ENCODE peak calls at places on chromosomes 6 and 20, in six cellular contexts. B is SK-N-SH, I is retinal pigment epithelial cell, H is A549, Y is fibroblast of lung, W is left ventricle myocardium inferior. Z is an unnamed sample.

GRCh38 chr20:59063358-59064213 is 21.0 kb upstream of the PRELID3B start:
- DNase-seq in B (peak; percentile 45), I (peak; percentile 71), H (peak; percentile 42), Y (peak; percentile 92), W (peak; percentile 20), Z (no peak)

GRCh38 chr20:40218971-40219370 is 470.1 kb downstream of the MAFB start:
- DNase-seq in B (no peak), I (no peak), H (no peak), Y (no peak), W (no peak), Z (no peak)

GRCh38 chr20:23492292-23492691 is 1.4 kb downstream of the CST8 start:
- DNase-seq in B (no peak), I (no peak), H (no peak), Y (no peak), W (no peak), Z (no peak)

GRCh38 chr6:134740473-134741192 is 209.3 kb downstream of the ALDH8A1 start:
- DNase-seq in B (peak; percentile 20), I (no peak), H (peak; percentile 61), Y (peak; percentile 81), W (no peak), Z (no peak)

GRCh38 chr6:152309006-152309405 is 328.2 kb downstream of the SYNE1 start:
- DNase-seq in B (no peak), I (no peak), H (no peak), Y (peak; percentile 16), W (no peak), Z (no peak)

GRCh38 chr6:122947355-122947754 is 48.7 kb upstream of the CLVS2 start:
- DNase-seq in B (peak; percentile 36), I (peak; percentile 1), H (peak; percentile 1), Y (no peak), W (no peak), Z (peak; percentile 18)

GRCh38 chr20:57881466-57882405 is 171.9 kb upstream of the PMEPA1 start:
- DNase-seq in B (peak; percentile 80), I (no peak), H (no peak), Y (no peak), W (no peak), Z (no peak)

GRCh38 chr6:139256087-139256486 is 35.7 kb downstream of the TXLNB start:
- DNase-seq in B (no peak), I (no peak), H (no peak), Y (peak; percentile 92), W (no peak), Z (no peak)

GRCh38 chr20:12133553-12133952 is 215.9 kb downstream of the BTBD3 start:
- DNase-seq in B (no peak), I (no peak), H (no peak), Y (no peak), W (no peak), Z (no peak)

GRCh38 chr6:159691963-159692287 is 1.1 kb downstream of the SOD2 start:
- DNase-seq in B (no peak), I (no peak), H (no peak), Y (no peak), W (no peak), Z (no peak)

GRCh38 chr6:26020983-26021349 is 58.4 kb downstream of the TRIM38 start:
- DNase-seq in B (no peak), I (no peak), H (peak; percentile 75), Y (peak; percentile 75), W (peak; percentile 56), Z (peak; percentile 51)

GRCh38 chr20:45836841-45837240 is 3.2 kb downstream of the SNX21 start:
- DNase-seq in B (peak; percentile 75), I (no peak), H (no peak), Y (peak; percentile 42), W (no peak), Z (no peak)

GRCh38 chr6:168916576-168917207 is 337.0 kb downstream of the THBS2 start:
- DNase-seq in B (no peak), I (no peak), H (no peak), Y (peak; percentile 47), W (peak; percentile 19), Z (no peak)

GRCh38 chr20:36162272-36162966 is 7.9 kb downstream of the EPB41L1 start:
- DNase-seq in B (peak; percentile 81), I (no peak), H (no peak), Y (peak; percentile 14), W (no peak), Z (no peak)

GRCh38 chr6:63887011-63887751 is 251.6 kb downstream of the PHF3 start:
- DNase-seq in B (no peak), I (no peak), H (no peak), Y (no peak), W (no peak), Z (no peak)

GRCh38 chr6:63883597-63883996 is 248.0 kb downstream of the PHF3 start:
- DNase-seq in B (no peak), I (no peak), H (no peak), Y (no peak), W (no peak), Z (no peak)

GRCh38 chr6:63881791-63882190 is 246.2 kb downstream of the PHF3 start:
- DNase-seq in B (no peak), I (no peak), H (no peak), Y (no peak), W (no peak), Z (no peak)

DNA sequence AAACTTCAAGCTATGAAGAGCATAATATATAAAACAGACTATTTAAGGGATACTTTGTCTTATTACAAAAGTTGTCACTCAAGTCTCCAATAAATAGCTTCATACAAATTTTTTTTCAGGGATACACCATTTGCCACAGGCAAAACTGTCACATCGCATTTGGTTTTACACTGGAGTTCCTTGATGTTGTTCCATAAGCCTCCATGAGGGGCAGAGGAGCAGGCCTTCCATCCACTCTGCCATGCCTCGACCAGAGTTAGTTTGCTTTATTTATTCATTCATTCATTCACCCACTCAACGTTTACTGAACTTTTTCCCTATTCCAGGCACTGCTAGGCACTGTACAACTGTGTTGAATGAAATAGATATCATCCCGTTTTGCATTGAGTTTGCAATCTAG is 246.6 kb downstream of the PHF3 start:
- DNase-seq in B (peak; percentile 16), I (no peak), H (no peak), Y (no peak), W (no peak), Z (no peak)
- TF ChIP-seq CTCF in B (peak; percentile 34), I (peak; percentile 35), H (no peak), Y (peak; percentile 9), W (no peak), Z (peak; percentile 35)

GRCh38 chr20:24837721-24838456 is 111.2 kb upstream of the CST7 start:
- DNase-seq in B (no peak), I (peak; percentile 48), H (no peak), Y (peak; percentile 72), W (no peak), Z (no peak)

GRCh38 chr20:24840121-24840713 is 108.9 kb upstream of the CST7 start:
- DNase-seq in B (no peak), I (no peak), H (no peak), Y (no peak), W (no peak), Z (no peak)

GRCh38 chr20:24836900-24837299 is 112.2 kb upstream of the CST7 start:
- DNase-seq in B (no peak), I (no peak), H (no peak), Y (no peak), W (no peak), Z (no peak)

GRCh38 chr20:24836041-24836533 is 113.0 kb upstream of the CST7 start:
- DNase-seq in B (no peak), I (no peak), H (no peak), Y (no peak), W (no peak), Z (no peak)

DNA sequence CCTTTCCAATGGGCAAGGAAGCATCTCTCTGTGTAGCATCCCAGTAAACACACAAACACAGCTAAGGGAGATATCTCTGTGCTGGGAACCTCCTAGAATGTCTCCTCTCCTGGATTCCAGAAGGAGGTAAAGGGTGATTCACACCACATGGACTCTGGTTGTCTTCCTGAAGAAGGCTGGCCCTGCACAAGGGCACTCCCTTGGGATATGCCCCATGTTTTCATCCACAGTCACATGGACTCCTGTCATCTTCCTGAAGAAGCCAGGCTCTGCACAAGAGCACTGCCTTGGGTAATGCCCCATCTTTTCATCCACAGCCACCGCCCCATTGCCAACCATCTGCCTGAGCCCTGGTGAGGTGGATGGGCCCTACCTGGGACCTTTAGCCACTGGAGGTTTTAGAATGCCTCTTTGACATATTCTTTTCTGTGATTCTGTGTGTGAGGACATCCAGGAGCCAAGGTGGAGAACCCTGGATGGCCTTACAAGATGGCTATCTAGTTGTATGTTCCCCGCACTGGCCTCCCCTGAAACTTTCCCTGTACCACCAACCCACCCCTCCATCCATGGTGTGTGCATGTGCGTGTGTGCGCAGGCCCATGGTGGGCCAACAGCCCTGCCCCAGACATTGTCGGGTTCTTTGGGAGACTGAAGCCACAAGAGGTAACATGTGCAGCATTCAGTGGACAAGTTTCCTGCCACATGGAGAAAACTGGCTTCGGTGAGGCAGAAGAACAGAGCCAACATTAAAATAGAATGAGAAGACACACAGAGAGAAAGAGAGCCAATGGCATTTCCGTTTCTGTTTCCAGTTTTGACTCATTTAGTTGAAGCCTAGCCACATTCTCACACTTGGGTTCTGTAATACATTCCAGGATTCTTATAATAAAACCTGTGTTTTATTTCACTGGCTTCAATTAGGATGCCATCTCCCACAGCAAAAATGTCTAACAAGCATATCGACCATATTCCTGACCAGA is 110.2 kb upstream of the CST7 start:
- DNase-seq in B (no peak), I (no peak), H (no peak), Y (peak; percentile 42), W (no peak), Z (no peak)
- TF ChIP-seq CTCF in B (no peak), I (no peak), H (no peak), Y (no peak), W (no peak), Z (no peak)

GRCh38 chr20:50602432-50603088 is 88.8 kb downstream of the RIPOR3 start:
- DNase-seq in B (no peak), I (no peak), H (no peak), Y (no peak), W (no peak), Z (no peak)

GRCh38 chr20:50597406-50597969 is 87.3 kb downstream of the PTPN1 start:
- DNase-seq in B (no peak), I (no peak), H (no peak), Y (no peak), W (no peak), Z (no peak)

GRCh38 chr20:50601511-50602431 is 89.6 kb downstream of the RIPOR3 start:
- DNase-seq in B (no peak), I (no peak), H (no peak), Y (no peak), W (no peak), Z (no peak)

GRCh38 chr20:50598074-50598473 is 87.9 kb downstream of the PTPN1 start:
- DNase-seq in B (no peak), I (no peak), H (no peak), Y (no peak), W (no peak), Z (no peak)

GRCh38 chr20:50600281-50600895 is 90.2 kb downstream of the PTPN1 start:
- DNase-seq in B (no peak), I (no peak), H (no peak), Y (no peak), W (no peak), Z (no peak)
- TF ChIP-seq CTCF in B (no peak), I (no peak), H (no peak), Y (no peak), W (no peak), Z (no peak)

DNA sequence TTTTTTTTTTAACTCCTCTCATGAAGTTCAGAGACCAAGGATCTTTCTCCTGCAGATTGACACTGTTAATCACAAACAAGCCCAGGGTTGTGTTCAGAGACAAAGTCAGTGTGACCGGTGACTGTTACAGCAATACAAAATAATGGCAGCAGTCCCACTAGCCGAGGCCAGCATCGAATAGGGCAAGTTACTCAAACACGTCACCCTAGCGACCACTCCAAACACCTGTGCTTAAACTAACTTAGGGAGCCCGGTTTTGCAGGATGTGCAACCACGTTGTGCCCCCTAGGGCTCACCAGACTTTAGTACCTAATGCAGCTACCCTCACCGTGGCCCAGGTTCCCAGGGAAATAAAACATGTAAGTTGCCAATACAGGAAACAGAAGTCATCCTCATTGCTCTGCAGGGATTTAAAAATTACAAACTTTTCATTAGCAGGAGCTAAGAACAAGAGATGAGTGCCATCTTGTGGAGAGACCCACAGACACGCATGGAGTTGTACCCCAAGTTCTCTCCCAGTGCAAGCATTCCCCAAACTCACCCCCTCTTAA is 38.1 kb downstream of the FAM50B start:
- DNase-seq in B (no peak), I (no peak), H (peak; percentile 23), Y (peak; percentile 36), W (no peak), Z (no peak)
- TF ChIP-seq CTCF in B (peak; percentile 63), I (peak; percentile 65), H (peak; percentile 49), Y (peak; percentile 66), W (peak; percentile 67), Z (no peak)

Z was measured in nephron progenitor cell.